ENCODE peak calls at places on chromosomes 6 and 20, in four cellular contexts. One of them, this sample, is unnamed.

GRCh38 chr20:15061955-15062354 is 724.5 kb upstream of the FLRT3 start:
- DNase-seq in ovary: no peak
- DNase-seq in vagina: no peak
- DNase-seq in dorsolateral prefrontal cortex: no peak
- DNase-seq in this sample: no peak

GRCh38 chr6:21354805-21355238 is 238.7 kb upstream of the SOX4 start:
- DNase-seq in ovary: no peak
- DNase-seq in dorsolateral prefrontal cortex: no peak
- DNase-seq in vagina: no peak
- DNase-seq in this sample: no peak

GRCh38 chr6:148854086-148854485 is 107.3 kb downstream of the UST start:
- DNase-seq in vagina: no peak
- DNase-seq in dorsolateral prefrontal cortex: no peak
- DNase-seq in ovary: no peak
- DNase-seq in this sample: no peak

GRCh38 chr6:37481793-37482192 is 17.9 kb downstream of the CCDC167 start:
- DNase-seq in ovary: no peak
- DNase-seq in dorsolateral prefrontal cortex: no peak
- DNase-seq in vagina: no peak
- DNase-seq in this sample: no peak

GRCh38 chr6:15065603-15066002 is 180.3 kb upstream of the JARID2 start:
- DNase-seq in vagina: no peak
- DNase-seq in dorsolateral prefrontal cortex: no peak
- DNase-seq in ovary: no peak
- DNase-seq in this sample: no peak

GRCh38 chr6:36657942-36658544 is 20.5 kb upstream of the CDKN1A start:
- DNase-seq in ovary: no peak
- DNase-seq in dorsolateral prefrontal cortex: no peak
- DNase-seq in vagina: no peak
- DNase-seq in this sample: no peak

GRCh38 chr20:12970372-12970821 is 38.4 kb upstream of the SPTLC3 start:
- DNase-seq in vagina: no peak
- DNase-seq in dorsolateral prefrontal cortex: no peak
- DNase-seq in ovary: peak; percentile 22
- DNase-seq in this sample: no peak

GRCh38 chr20:36825374-36826104 is 50.4 kb upstream of the TLDC2 start:
- DNase-seq in dorsolateral prefrontal cortex: no peak
- DNase-seq in vagina: no peak
- DNase-seq in ovary: no peak
- DNase-seq in this sample: no peak

GRCh38 chr6:157814883-157815282 is 8.2 kb upstream of the SNX9 start:
- DNase-seq in dorsolateral prefrontal cortex: no peak
- DNase-seq in vagina: no peak
- DNase-seq in ovary: no peak
- DNase-seq in this sample: no peak

GRCh38 chr6:76416821-76417605 is 344.6 kb upstream of the IMPG1 start:
- DNase-seq in dorsolateral prefrontal cortex: no peak
- DNase-seq in vagina: no peak
- DNase-seq in ovary: no peak
- DNase-seq in this sample: no peak

GRCh38 chr6:106870824-106871300 is 103.7 kb downstream of the CD24 start:
- DNase-seq in ovary: no peak
- DNase-seq in dorsolateral prefrontal cortex: no peak
- DNase-seq in vagina: no peak
- DNase-seq in this sample: no peak

GRCh38 chr6:13044896-13045295 is 283.4 kb downstream of the TBC1D7 start:
- DNase-seq in dorsolateral prefrontal cortex: no peak
- DNase-seq in vagina: no peak
- DNase-seq in ovary: no peak
- DNase-seq in this sample: no peak

GRCh38 chr6:84065718-84066290 is 32.2 kb downstream of the MRAP2 start:
- DNase-seq in vagina: no peak
- DNase-seq in ovary: no peak
- DNase-seq in dorsolateral prefrontal cortex: no peak
- DNase-seq in this sample: no peak

GRCh38 chr20:17620371-17621228 is 50.7 kb downstream of the DSTN start:
- DNase-seq in ovary: peak; percentile 17
- DNase-seq in dorsolateral prefrontal cortex: peak; percentile 21
- DNase-seq in vagina: no peak
- DNase-seq in this sample: peak; percentile 52

GRCh38 chr6:18640754-18641153 is 253.6 kb downstream of the RNF144B start:
- DNase-seq in ovary: no peak
- DNase-seq in dorsolateral prefrontal cortex: no peak
- DNase-seq in vagina: no peak
- DNase-seq in this sample: no peak

GRCh38 chr20:50693001-50693400 is 1.7 kb upstream of the RIPOR3 start:
- DNase-seq in dorsolateral prefrontal cortex: no peak
- DNase-seq in vagina: no peak
- DNase-seq in ovary: no peak
- DNase-seq in this sample: no peak

GRCh38 chr20:58720890-58721289 is 28.3 kb downstream of the NPEPL1 start:
- DNase-seq in ovary: no peak
- DNase-seq in dorsolateral prefrontal cortex: no peak
- DNase-seq in vagina: no peak
- DNase-seq in this sample: peak; percentile 26

GRCh38 chr6:39417440-39417839 is 94.9 kb upstream of the KCNK16 start:
- DNase-seq in dorsolateral prefrontal cortex: no peak
- DNase-seq in vagina: no peak
- DNase-seq in ovary: no peak
- DNase-seq in this sample: no peak

GRCh38 chr20:38357653-38358207 is 11.4 kb downstream of the LBP start:
- DNase-seq in vagina: no peak
- DNase-seq in dorsolateral prefrontal cortex: no peak
- DNase-seq in ovary: no peak
- DNase-seq in this sample: no peak

GRCh38 chr20:38131588-38132121 is 33.4 kb downstream of the TGM2 start:
- DNase-seq in dorsolateral prefrontal cortex: no peak
- DNase-seq in ovary: no peak
- DNase-seq in vagina: no peak
- DNase-seq in this sample: no peak

GRCh38 chr6:22636450-22636849 is 67.1 kb downstream of the HDGFL1 start:
- DNase-seq in vagina: no peak
- DNase-seq in dorsolateral prefrontal cortex: no peak
- DNase-seq in ovary: no peak
- DNase-seq in this sample: no peak

GRCh38 chr20:57398231-57398821 is 7.1 kb downstream of the RBM38 start:
- DNase-seq in vagina: no peak
- DNase-seq in dorsolateral prefrontal cortex: no peak
- DNase-seq in ovary: peak; percentile 77
- DNase-seq in this sample: no peak

GRCh38 chr6:27986928-27987725 is 30.1 kb downstream of the OR2B6 start:
- DNase-seq in ovary: no peak
- DNase-seq in vagina: no peak
- DNase-seq in dorsolateral prefrontal cortex: no peak
- DNase-seq in this sample: no peak

GRCh38 chr6:51514396-51515051 is 572.9 kb downstream of the PKHD1 start:
- DNase-seq in vagina: no peak
- DNase-seq in dorsolateral prefrontal cortex: no peak
- DNase-seq in ovary: no peak
- DNase-seq in this sample: no peak

GRCh38 chr6:74115674-74116073 is 419.7 kb downstream of the CD109 start:
- DNase-seq in ovary: no peak
- DNase-seq in dorsolateral prefrontal cortex: no peak
- DNase-seq in vagina: no peak
- DNase-seq in this sample: no peak

GRCh38 chr6:111685058-111685457 is 79.4 kb upstream of the TRAF3IP2 start:
- DNase-seq in ovary: no peak
- DNase-seq in vagina: no peak
- DNase-seq in dorsolateral prefrontal cortex: no peak
- DNase-seq in this sample: no peak

GRCh38 chr6:111683749-111684267 is 78.1 kb upstream of the TRAF3IP2 start:
- DNase-seq in ovary: peak; percentile 82
- DNase-seq in vagina: no peak
- DNase-seq in dorsolateral prefrontal cortex: no peak
- DNase-seq in this sample: peak; percentile 88

GRCh38 chr6:111687652-111688051 is 82.0 kb upstream of the TRAF3IP2 start:
- DNase-seq in vagina: no peak
- DNase-seq in ovary: no peak
- DNase-seq in dorsolateral prefrontal cortex: no peak
- DNase-seq in this sample: no peak

GRCh38 chr6:111685506-111685905 is 79.8 kb upstream of the TRAF3IP2 start:
- DNase-seq in dorsolateral prefrontal cortex: no peak
- DNase-seq in ovary: no peak
- DNase-seq in vagina: no peak
- DNase-seq in this sample: no peak

DNA sequence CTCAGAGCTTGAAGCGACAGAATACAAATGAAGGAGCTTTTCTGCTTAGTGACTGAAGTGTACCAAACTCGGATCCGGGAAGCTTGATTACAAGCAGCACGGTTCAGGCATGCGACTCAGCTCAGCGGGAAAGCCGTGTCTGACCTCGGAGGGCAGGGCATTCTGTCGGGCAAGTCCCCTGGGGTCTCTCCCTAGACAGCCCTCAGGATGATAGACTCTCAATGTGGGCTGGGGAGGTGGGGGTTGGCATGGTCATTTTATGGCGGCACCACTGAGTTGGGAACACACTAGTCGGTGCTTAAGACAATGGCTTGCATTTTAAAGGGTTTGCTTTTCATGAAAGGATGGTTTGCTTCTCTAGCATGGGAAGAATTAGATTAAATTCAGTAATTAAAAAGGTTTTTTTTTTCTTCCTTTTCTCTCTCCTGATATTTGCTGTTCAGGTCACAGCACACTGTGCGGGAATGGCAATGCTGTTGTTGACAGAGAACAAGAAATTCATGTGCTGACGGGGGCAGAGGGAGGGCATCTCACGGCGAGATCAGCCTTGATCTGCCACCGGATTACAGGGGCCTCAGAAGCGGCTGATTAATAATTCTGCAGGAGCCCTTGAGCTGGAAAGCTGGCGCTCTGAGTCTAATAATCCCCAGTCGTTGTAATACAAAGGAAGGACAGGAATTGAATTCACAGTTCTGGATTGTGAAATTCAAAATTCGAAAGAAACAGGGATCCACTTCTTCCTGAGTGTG is 80.7 kb upstream of the TRAF3IP2 start:
- DNase-seq in dorsolateral prefrontal cortex: no peak
- DNase-seq in vagina: no peak
- DNase-seq in ovary: no peak
- DNase-seq in this sample: no peak
- H3K27ac ChIP-seq in dorsolateral prefrontal cortex: peak overlapping the region; percentile 88
- H3K27ac ChIP-seq in vagina: peak overlapping the region; percentile 78
- H3K27ac ChIP-seq in ovary: no peak overlapping the region
- H3K27ac ChIP-seq in this sample: peak overlapping the region; percentile 72

GRCh38 chr6:166076625-166077024 is 91.0 kb downstream of the TBXT start:
- DNase-seq in ovary: no peak
- DNase-seq in dorsolateral prefrontal cortex: no peak
- DNase-seq in vagina: no peak
- DNase-seq in this sample: no peak
- TF ChIP-seq CTCF in ovary: no peak
- TF ChIP-seq CTCF in dorsolateral prefrontal cortex: no peak
- TF ChIP-seq CTCF in vagina: no peak
- TF ChIP-seq CTCF in this sample: no peak

GRCh38 chr20:44104807-44105517 is 82.0 kb downstream of the JPH2 start:
- DNase-seq in vagina: no peak
- DNase-seq in dorsolateral prefrontal cortex: no peak
- DNase-seq in ovary: no peak
- DNase-seq in this sample: no peak
- H3K27ac ChIP-seq in vagina: no peak overlapping the region
- H3K27ac ChIP-seq in dorsolateral prefrontal cortex: no peak overlapping the region
- H3K27ac ChIP-seq in ovary: no peak overlapping the region
- H3K27ac ChIP-seq in this sample: no peak overlapping the region

DNA sequence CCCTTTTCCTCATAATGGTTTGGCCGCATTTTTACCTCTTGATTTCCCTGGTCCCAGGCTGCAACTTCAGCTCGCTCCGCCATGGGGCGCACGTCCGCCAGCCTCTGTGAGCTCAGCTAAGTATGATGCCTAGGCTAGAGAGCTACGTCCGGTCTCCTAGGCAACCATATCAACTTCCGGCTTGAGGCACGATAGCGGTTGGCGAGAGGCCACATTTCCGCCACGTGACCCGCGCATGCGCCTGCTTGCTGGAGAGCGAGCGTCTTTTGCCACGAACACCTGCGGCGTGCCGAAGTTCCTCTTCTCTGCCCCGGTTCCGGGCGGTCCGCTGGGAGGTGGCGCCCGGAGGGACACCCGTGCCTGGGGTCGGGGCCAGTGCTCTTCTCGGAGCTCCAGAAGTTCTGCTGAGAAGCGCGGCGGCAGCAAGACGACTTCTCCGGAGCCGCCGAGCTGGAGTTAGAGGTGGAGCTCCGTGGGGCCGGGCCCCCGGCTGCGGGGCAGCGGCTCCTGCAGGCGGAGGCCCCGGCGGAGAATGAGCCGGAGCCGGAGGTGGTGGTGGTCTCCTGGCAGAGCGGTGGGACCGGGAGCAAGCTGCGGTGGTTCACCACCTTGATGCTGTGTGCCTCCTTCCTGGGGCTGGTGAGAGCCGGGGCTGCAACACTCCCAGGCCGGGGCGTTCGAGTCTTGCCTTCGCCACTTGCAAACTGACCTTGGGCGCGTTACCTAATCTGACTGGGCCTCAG is 172.0 kb downstream of the SLC16A10 start:
- DNase-seq in ovary: peak; percentile 99
- DNase-seq in dorsolateral prefrontal cortex: peak; percentile 98
- DNase-seq in vagina: peak; percentile 98
- DNase-seq in this sample: peak; percentile 99
- TF ChIP-seq CTCF in ovary: peak; percentile 96
- TF ChIP-seq CTCF in dorsolateral prefrontal cortex: peak; percentile 99
- TF ChIP-seq CTCF in vagina: peak; percentile 89
- TF ChIP-seq CTCF in this sample: peak; percentile 94

GRCh38 chr20:47314647-47315338 is 41.7 kb downstream of the ZMYND8 start:
- DNase-seq in vagina: no peak
- DNase-seq in ovary: no peak
- DNase-seq in dorsolateral prefrontal cortex: peak; percentile 14
- DNase-seq in this sample: no peak

GRCh38 chr20:47318027-47318595 is 38.4 kb downstream of the ZMYND8 start:
- DNase-seq in dorsolateral prefrontal cortex: no peak
- DNase-seq in ovary: peak; percentile 73
- DNase-seq in vagina: no peak
- DNase-seq in this sample: no peak

GRCh38 chr20:47316776-47317126 is 39.7 kb downstream of the ZMYND8 start:
- DNase-seq in ovary: no peak
- DNase-seq in vagina: no peak
- DNase-seq in dorsolateral prefrontal cortex: no peak
- DNase-seq in this sample: no peak

GRCh38 chr20:47317127-47317895 is 39.2 kb downstream of the ZMYND8 start:
- DNase-seq in vagina: peak; percentile 98
- DNase-seq in dorsolateral prefrontal cortex: no peak
- DNase-seq in ovary: peak; percentile 85
- DNase-seq in this sample: peak; percentile 95

DNA sequence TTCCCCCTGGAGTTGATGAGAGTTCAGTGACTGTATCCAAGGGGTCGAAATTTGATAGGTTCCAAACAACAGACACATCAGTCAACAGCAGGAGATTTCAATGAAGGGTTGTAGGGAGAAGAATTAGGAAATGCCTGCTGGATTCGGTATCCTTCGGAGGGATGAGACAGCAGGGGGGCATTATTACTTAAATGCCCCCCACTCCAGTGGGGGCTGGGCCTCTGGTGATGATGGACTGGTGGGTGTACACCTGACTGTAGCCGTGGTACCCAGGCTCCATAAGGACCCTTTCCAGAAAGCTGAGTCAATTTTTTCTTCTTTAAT is 41.2 kb downstream of the ZMYND8 start:
- DNase-seq in ovary: no peak
- DNase-seq in vagina: no peak
- DNase-seq in dorsolateral prefrontal cortex: no peak
- DNase-seq in this sample: no peak
- H3K27ac ChIP-seq in ovary: peak overlapping the region; percentile 95
- H3K27ac ChIP-seq in vagina: peak overlapping the region; percentile 99
- H3K27ac ChIP-seq in dorsolateral prefrontal cortex: peak overlapping the region; percentile 99
- H3K27ac ChIP-seq in this sample: peak overlapping the region; percentile 98